ENCODE peak calls at places on chromosomes 4 and X, in five cellular contexts. One of them, this sample, is unnamed.

GRCh38 chr4:180726611-180727010 is 1516.6 kb upstream of the TENM3 start:
- DNase-seq in adrenal gland: no peak
- DNase-seq in IMR-90: no peak
- DNase-seq in Peyer's patch: no peak
- DNase-seq in breast epithelium: no peak
- DNase-seq in this sample: no peak

GRCh38 chr4:176988226-176988625 is 195.5 kb upstream of the VEGFC start:
- DNase-seq in adrenal gland: no peak
- DNase-seq in IMR-90: peak; percentile 99
- DNase-seq in Peyer's patch: no peak
- DNase-seq in breast epithelium: no peak
- DNase-seq in this sample: no peak

GRCh38 chrX:129777218-129777768 is 2.5 kb upstream of the SASH3 start:
- DNase-seq in adrenal gland: peak; percentile 59
- DNase-seq in IMR-90: no peak
- DNase-seq in Peyer's patch: peak; percentile 91
- DNase-seq in breast epithelium: peak; percentile 45
- DNase-seq in this sample: peak; percentile 13

GRCh38 chrX:54891573-54891972 is 29.1 kb upstream of the TRO start:
- DNase-seq in adrenal gland: peak; percentile 53
- DNase-seq in IMR-90: peak; percentile 28
- DNase-seq in Peyer's patch: peak; percentile 62
- DNase-seq in breast epithelium: no peak
- DNase-seq in this sample: peak; percentile 8

GRCh38 chr4:91795947-91796346 is 507.8 kb upstream of the GRID2 start:
- DNase-seq in adrenal gland: no peak
- DNase-seq in IMR-90: no peak
- DNase-seq in Peyer's patch: no peak
- DNase-seq in breast epithelium: no peak
- DNase-seq in this sample: no peak

GRCh38 chrX:41596586-41596985 is 92.2 kb upstream of the GPR34 start:
- DNase-seq in adrenal gland: no peak
- DNase-seq in IMR-90: peak; percentile 53
- DNase-seq in Peyer's patch: no peak
- DNase-seq in breast epithelium: no peak
- DNase-seq in this sample: no peak

GRCh38 chrX:70281951-70282350 is at the start of gene RAB41:
- DNase-seq in adrenal gland: no peak
- DNase-seq in IMR-90: no peak
- DNase-seq in Peyer's patch: no peak
- DNase-seq in breast epithelium: no peak
- DNase-seq in this sample: no peak

GRCh38 chrX:7586126-7586525 is 256.8 kb upstream of the VCX start:
- DNase-seq in adrenal gland: no peak
- DNase-seq in IMR-90: peak; percentile 35
- DNase-seq in Peyer's patch: no peak
- DNase-seq in breast epithelium: no peak
- DNase-seq in this sample: no peak

GRCh38 chr4:103787057-103787456 is 67.3 kb upstream of the TACR3 start:
- DNase-seq in adrenal gland: no peak
- DNase-seq in IMR-90: no peak
- DNase-seq in Peyer's patch: no peak
- DNase-seq in breast epithelium: no peak
- DNase-seq in this sample: no peak

GRCh38 chrX:150405006-150405405 is 41.9 kb downstream of the MAMLD1 start:
- DNase-seq in adrenal gland: no peak
- DNase-seq in IMR-90: peak; percentile 23
- DNase-seq in Peyer's patch: no peak
- DNase-seq in breast epithelium: no peak
- DNase-seq in this sample: no peak

GRCh38 chr4:112085156-112086035 is 59.9 kb upstream of the FAM241A start:
- DNase-seq in adrenal gland: no peak
- DNase-seq in IMR-90: peak; percentile 6
- DNase-seq in Peyer's patch: no peak
- DNase-seq in breast epithelium: no peak
- DNase-seq in this sample: no peak

GRCh38 chr4:29708473-29708872 is 1011.7 kb upstream of the PCDH7 start:
- DNase-seq in adrenal gland: no peak
- DNase-seq in IMR-90: peak; percentile 88
- DNase-seq in Peyer's patch: no peak
- DNase-seq in breast epithelium: no peak
- DNase-seq in this sample: no peak

GRCh38 chrX:4263005-4263404 is 549.6 kb upstream of the PRKX start:
- DNase-seq in adrenal gland: no peak
- DNase-seq in IMR-90: no peak
- DNase-seq in Peyer's patch: no peak
- DNase-seq in breast epithelium: no peak
- DNase-seq in this sample: no peak

GRCh38 chr4:98659106-98659592 is 738 bp upstream of the TSPAN5 start:
- DNase-seq in adrenal gland: no peak
- DNase-seq in IMR-90: peak; percentile 57
- DNase-seq in Peyer's patch: no peak
- DNase-seq in breast epithelium: no peak
- DNase-seq in this sample: no peak

GRCh38 chrX:30659421-30659820 is 6.2 kb downstream of the GK start:
- DNase-seq in adrenal gland: no peak
- DNase-seq in IMR-90: peak; percentile 95
- DNase-seq in Peyer's patch: no peak
- DNase-seq in breast epithelium: no peak
- DNase-seq in this sample: no peak

GRCh38 chr4:173516621-173517612 is 13.1 kb downstream of the HAND2 start:
- DNase-seq in adrenal gland: peak; percentile 53
- DNase-seq in IMR-90: no peak
- DNase-seq in Peyer's patch: no peak
- DNase-seq in breast epithelium: no peak
- DNase-seq in this sample: no peak

GRCh38 chr4:37445023-37445422 is 200.5 kb downstream of the NWD2 start:
- DNase-seq in adrenal gland: no peak
- DNase-seq in IMR-90: no peak
- DNase-seq in Peyer's patch: no peak
- DNase-seq in breast epithelium: no peak
- DNase-seq in this sample: no peak

GRCh38 chr4:16693040-16693506 is 205.4 kb downstream of the LDB2 start:
- DNase-seq in adrenal gland: no peak
- DNase-seq in IMR-90: no peak
- DNase-seq in Peyer's patch: no peak
- DNase-seq in breast epithelium: peak; percentile 43
- DNase-seq in this sample: no peak

GRCh38 chr4:175421506-175421905 is 390.6 kb downstream of the GPM6A start:
- DNase-seq in adrenal gland: no peak
- DNase-seq in IMR-90: peak; percentile 66
- DNase-seq in Peyer's patch: no peak
- DNase-seq in breast epithelium: no peak
- DNase-seq in this sample: no peak

GRCh38 chr4:11769425-11769824 is 340.7 kb upstream of the HS3ST1 start:
- DNase-seq in adrenal gland: peak; percentile 89
- DNase-seq in IMR-90: peak; percentile 6
- DNase-seq in Peyer's patch: no peak
- DNase-seq in breast epithelium: no peak
- DNase-seq in this sample: no peak

GRCh38 chr4:186192068-186192751 is 843 bp downstream of the CYP4V2 start:
- DNase-seq in adrenal gland: peak; percentile 71
- DNase-seq in IMR-90: peak; percentile 48
- DNase-seq in Peyer's patch: peak; percentile 73
- DNase-seq in breast epithelium: peak; percentile 25
- DNase-seq in this sample: peak; percentile 20

GRCh38 chrX:107818900-107819521 is 6.7 kb upstream of the MID2 start:
- DNase-seq in adrenal gland: no peak
- DNase-seq in IMR-90: no peak
- DNase-seq in Peyer's patch: no peak
- DNase-seq in breast epithelium: no peak
- DNase-seq in this sample: no peak

GRCh38 chr4:101471201-101471600 is 123.9 kb upstream of the PPP3CA start:
- DNase-seq in adrenal gland: no peak
- DNase-seq in IMR-90: no peak
- DNase-seq in Peyer's patch: no peak
- DNase-seq in breast epithelium: no peak
- DNase-seq in this sample: no peak

GRCh38 chrX:63746278-63746677 is 38.7 kb downstream of the ARHGEF9 start:
- DNase-seq in adrenal gland: no peak
- DNase-seq in IMR-90: no peak
- DNase-seq in Peyer's patch: peak; percentile 49
- DNase-seq in breast epithelium: no peak
- DNase-seq in this sample: no peak

GRCh38 chrX:131955099-131955777 is 67.9 kb upstream of the STK26 start:
- DNase-seq in adrenal gland: no peak
- DNase-seq in IMR-90: no peak
- DNase-seq in Peyer's patch: no peak
- DNase-seq in breast epithelium: no peak
- DNase-seq in this sample: no peak

GRCh38 chr4:120808475-120809141 is 113.9 kb downstream of the PRDM5 start:
- DNase-seq in adrenal gland: no peak
- DNase-seq in IMR-90: no peak
- DNase-seq in Peyer's patch: no peak
- DNase-seq in breast epithelium: no peak
- DNase-seq in this sample: no peak

GRCh38 chr4:186029731-186030421 is 39.1 kb upstream of the TLR3 start:
- DNase-seq in adrenal gland: peak; percentile 96
- DNase-seq in IMR-90: peak; percentile 5
- DNase-seq in Peyer's patch: no peak
- DNase-seq in breast epithelium: peak; percentile 76
- DNase-seq in this sample: peak; percentile 74

GRCh38 chr4:17092990-17093880 is 194.8 kb upstream of the LDB2 start:
- DNase-seq in adrenal gland: no peak
- DNase-seq in IMR-90: no peak
- DNase-seq in Peyer's patch: no peak
- DNase-seq in breast epithelium: no peak
- DNase-seq in this sample: no peak

GRCh38 chr4:94909645-94910044 is 151.9 kb downstream of the BMPR1B start:
- DNase-seq in adrenal gland: no peak
- DNase-seq in IMR-90: no peak
- DNase-seq in Peyer's patch: no peak
- DNase-seq in breast epithelium: no peak
- DNase-seq in this sample: no peak

GRCh38 chrX:135985123-135985973 is at the start of gene SLC9A6:
- DNase-seq in adrenal gland: peak; percentile 77
- DNase-seq in IMR-90: peak; percentile 17
- DNase-seq in Peyer's patch: peak; percentile 88
- DNase-seq in breast epithelium: peak; percentile 41
- DNase-seq in this sample: peak; percentile 56

GRCh38 chr4:174357321-174357720 is 73.6 kb downstream of the CEP44 start:
- DNase-seq in adrenal gland: no peak
- DNase-seq in IMR-90: no peak
- DNase-seq in Peyer's patch: no peak
- DNase-seq in breast epithelium: no peak
- DNase-seq in this sample: no peak

GRCh38 chr4:15665738-15666365 is 10.7 kb upstream of the FBXL5 start:
- DNase-seq in adrenal gland: no peak
- DNase-seq in IMR-90: peak; percentile 58
- DNase-seq in Peyer's patch: peak; percentile 59
- DNase-seq in breast epithelium: no peak
- DNase-seq in this sample: no peak

GRCh38 chr4:139901516-139902327 is 236.1 kb downstream of the MGST2 start:
- DNase-seq in adrenal gland: no peak
- DNase-seq in IMR-90: peak; percentile 44
- DNase-seq in Peyer's patch: no peak
- DNase-seq in breast epithelium: no peak
- DNase-seq in this sample: peak; percentile 23

GRCh38 chrX:43753637-43754036 is 97.5 kb downstream of the MAOA start:
- DNase-seq in adrenal gland: no peak
- DNase-seq in IMR-90: no peak
- DNase-seq in Peyer's patch: no peak
- DNase-seq in breast epithelium: no peak
- DNase-seq in this sample: no peak

GRCh38 chr4:107449611-107450369 is 270.2 kb downstream of the PAPSS1 start:
- DNase-seq in adrenal gland: no peak
- DNase-seq in IMR-90: no peak
- DNase-seq in Peyer's patch: no peak
- DNase-seq in breast epithelium: no peak
- DNase-seq in this sample: no peak

DNA sequence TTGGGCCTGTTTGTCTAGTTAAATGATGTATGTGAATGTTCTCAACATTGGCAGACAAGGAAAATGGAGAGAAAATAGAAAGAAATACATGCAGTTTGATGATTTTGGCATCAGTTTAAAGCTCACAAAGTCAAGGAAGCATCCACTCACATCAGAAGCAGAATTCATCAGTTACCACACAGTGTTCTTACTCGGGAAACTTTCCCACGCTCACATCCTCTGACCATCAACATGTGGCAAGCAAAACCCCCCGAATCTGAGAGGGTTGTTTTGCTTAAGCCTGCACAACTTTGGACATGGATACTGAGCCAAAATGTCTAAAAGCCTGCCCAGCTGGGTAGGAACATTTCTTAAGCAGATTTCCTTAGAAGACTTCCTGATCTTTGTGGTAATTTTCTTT is 407.6 kb downstream of the ANKRD50 start:
- DNase-seq in adrenal gland: no peak
- DNase-seq in IMR-90: no peak
- DNase-seq in Peyer's patch: no peak
- DNase-seq in breast epithelium: no peak
- DNase-seq in this sample: no peak
- H3K4me1 ChIP-seq in adrenal gland: no peaks in the 10 kb centered on the region
- H3K4me1 ChIP-seq in IMR-90: no peaks in the 10 kb centered on the region
- H3K4me1 ChIP-seq in Peyer's patch: no peaks in the 10 kb centered on the region
- H3K4me1 ChIP-seq in breast epithelium: no peaks in the 10 kb centered on the region
- H3K4me1 ChIP-seq in this sample: no peaks in the 10 kb centered on the region

GRCh38 chrX:72540318-72540717 is 32.3 kb downstream of the HDAC8 start:
- DNase-seq in adrenal gland: no peak
- DNase-seq in IMR-90: peak; percentile 58
- DNase-seq in Peyer's patch: no peak
- DNase-seq in breast epithelium: no peak
- DNase-seq in this sample: no peak
- TF ChIP-seq CTCF in adrenal gland: peak; percentile 46
- TF ChIP-seq CTCF in IMR-90: peak; percentile 46
- TF ChIP-seq CTCF in Peyer's patch: no peak
- TF ChIP-seq CTCF in breast epithelium: no peak
- TF ChIP-seq CTCF in this sample: peak; percentile 46

GRCh38 chr4:8198906-8199593 is at the start of gene SH3TC1:
- DNase-seq in adrenal gland: peak; percentile 94
- DNase-seq in IMR-90: peak; percentile 86
- DNase-seq in Peyer's patch: peak; percentile 95
- DNase-seq in breast epithelium: peak; percentile 81
- DNase-seq in this sample: peak; percentile 87
- TF ChIP-seq POLR2A in adrenal gland: peak; percentile 79
- TF ChIP-seq POLR2A in IMR-90: no peak
- TF ChIP-seq POLR2A in Peyer's patch: peak; percentile 64
- TF ChIP-seq POLR2A in breast epithelium: no peak
- TF ChIP-seq POLR2A in this sample: peak; percentile 93

DNA sequence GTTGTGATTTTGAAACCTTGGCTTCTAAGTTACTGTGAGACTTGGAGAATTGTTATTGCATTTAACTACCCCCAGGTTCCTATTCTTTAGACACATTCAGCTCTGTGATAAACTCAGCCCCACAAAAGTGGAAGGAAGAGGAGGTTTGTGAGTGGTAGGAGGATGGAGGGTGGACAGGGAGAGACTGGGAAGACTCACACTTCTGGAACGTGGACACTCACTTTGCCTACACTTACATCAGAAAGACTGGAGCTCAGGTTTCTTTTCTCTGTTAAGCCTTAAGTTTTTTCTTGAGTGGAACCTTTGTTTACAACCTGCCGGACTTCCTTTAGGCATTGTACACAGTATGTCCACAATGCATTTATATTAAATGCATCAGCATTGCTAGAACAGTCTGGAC is 99.0 kb downstream of the AREG start:
- DNase-seq in adrenal gland: no peak
- DNase-seq in IMR-90: peak; percentile 88
- DNase-seq in Peyer's patch: no peak
- DNase-seq in breast epithelium: no peak
- DNase-seq in this sample: no peak
- H3K4me1 ChIP-seq in adrenal gland: no peaks in the 10 kb centered on the region
- H3K4me1 ChIP-seq in IMR-90: peaks cover 14% of the 10 kb centered on the region
- H3K4me1 ChIP-seq in Peyer's patch: peaks cover 5% of the 10 kb centered on the region
- H3K4me1 ChIP-seq in breast epithelium: no peaks in the 10 kb centered on the region
- H3K4me1 ChIP-seq in this sample: no peaks in the 10 kb centered on the region

This sample was measured in prostate gland.